ENCODE peak calls at places on chromosomes 1 and 21, in eight cellular contexts. T is Right ventricle myocardium inferior; X is activated T-cell treated with anti-CD3 and anti-CD28 coated beads, Interleukin-2, amount 50 U/mL, for 1 hour; P is T-helper 1 cell; G is AG10803; R is nucleus accumbens; K is HTR-8/SVneo; A is Caco-2. F is an unnamed sample.

GRCh38 chr21:35044770-35045538 is 4.1 kb downstream of the RUNX1 start:
- DNase-seq in A (no peak), R (no peak), K (no peak), P (no peak), G (no peak), X (no peak), T (no peak), F (no peak)

GRCh38 chr1:156098782-156099181 is 15.7 kb upstream of the LMNA start:
- DNase-seq in P (no peak), X (no peak), G (no peak), R (no peak), T (no peak), A (no peak), K (no peak), F (no peak)

GRCh38 chr1:220410681-220411080 is 117.3 kb upstream of the MARK1 start:
- DNase-seq in A (no peak), G (no peak), X (no peak), R (no peak), P (no peak), K (peak; percentile 15), T (no peak), F (no peak)

GRCh38 chr21:39681257-39681656 is 63.7 kb upstream of the IGSF5 start:
- DNase-seq in G (peak; percentile 62), T (no peak), A (no peak), P (no peak), R (no peak), X (no peak), K (no peak), F (no peak)

GRCh38 chr1:150066838-150067183 is 765 bp upstream of the VPS45 start:
- DNase-seq in R (no peak), K (no peak), X (peak; percentile 44), P (no peak), A (peak; percentile 66), T (peak; percentile 63), G (no peak), F (no peak)

GRCh38 chr1:214271174-214271858 is 9.6 kb upstream of the SMYD2 start:
- DNase-seq in K (no peak), R (no peak), T (no peak), P (no peak), X (no peak), G (no peak), A (no peak), F (no peak)

GRCh38 chr1:193070395-193070753 is 11.0 kb downstream of the RO60 start:
- DNase-seq in R (no peak), G (no peak), A (no peak), K (no peak), P (no peak), T (no peak), X (no peak), F (no peak)

GRCh38 chr21:42913461-42913860 is 12.0 kb downstream of the ERVH48-1 start:
- DNase-seq in K (no peak), X (no peak), T (no peak), A (no peak), R (no peak), G (peak; percentile 12), P (no peak), F (no peak)

GRCh38 chr1:45365051-45365450 is 24.8 kb upstream of the MUTYH start:
- DNase-seq in T (no peak), A (no peak), R (no peak), K (no peak), P (no peak), G (no peak), X (no peak), F (no peak)

GRCh38 chr1:115052454-115053083 is 22.9 kb downstream of the TSHB start:
- DNase-seq in G (peak; percentile 35), A (peak; percentile 58), X (peak; percentile 55), P (peak; percentile 18), T (no peak), K (no peak), R (no peak), F (peak; percentile 69)

GRCh38 chr1:172717722-172718455 is 59.0 kb downstream of the FASLG start:
- DNase-seq in X (no peak), K (no peak), A (no peak), G (peak; percentile 29), P (no peak), R (no peak), T (no peak), F (peak; percentile 47)

GRCh38 chr1:47682786-47683350 is 245.0 kb downstream of the FOXD2 start:
- DNase-seq in R (no peak), K (no peak), G (no peak), T (no peak), A (no peak), X (no peak), P (no peak), F (no peak)

GRCh38 chr1:223639333-223639749 is 26.2 kb downstream of the CAPN8 start:
- DNase-seq in P (no peak), R (no peak), A (no peak), K (no peak), X (no peak), T (no peak), G (no peak), F (no peak)

GRCh38 chr1:218304281-218305039 is 19.4 kb downstream of the RRP15 start:
- DNase-seq in P (no peak), T (peak; percentile 78), R (no peak), A (no peak), K (peak; percentile 50), X (no peak), G (no peak), F (no peak)